ENCODE peak calls at places on chromosomes 13 and 19, in four cellular contexts. W, R, C and S are unnamed samples.

GRCh38 chr13:100347941-100348340 is 240.6 kb downstream of the GGACT start:
- DNase-seq in W (peak), R (no peak), C (no peak), S (no peak)

GRCh38 chr19:18771328-18772242 is 19.5 kb downstream of the COMP start:
- DNase-seq in W (no peak), R (no peak), C (peak), S (no peak)

GRCh38 chr13:50909605-50910482 is at the start of gene RNASEH2B:
- DNase-seq in W (peak), R (no peak), C (peak), S (no peak)

GRCh38 chr19:18278521-18279265 is 2.7 kb downstream of the JUND start:
- DNase-seq in W (peak), R (no peak), C (peak), S (no peak)

GRCh38 chr13:49760555-49760954 is 31.9 kb downstream of the KPNA3 start:
- DNase-seq in W (no peak), R (no peak), C (no peak), S (no peak)

GRCh38 chr13:63094717-63095116 is 1679.1 kb upstream of the PCDH20 start:
- DNase-seq in W (no peak), R (no peak), C (no peak), S (no peak)

GRCh38 chr13:31213681-31214289 is 14.0 kb downstream of the B3GLCT start:
- DNase-seq in W (no peak), R (no peak), C (peak), S (no peak)

GRCh38 chr19:35098413-35099049 is 17.1 kb upstream of the FXYD3 start:
- DNase-seq in W (no peak), R (no peak), C (no peak), S (no peak)

GRCh38 chr19:5826531-5827341 is 12.8 kb downstream of the FUT6 start:
- DNase-seq in W (no peak), R (no peak), C (peak), S (no peak)

GRCh38 chr13:60288569-60288968 is 108.5 kb upstream of the TDRD3 start:
- DNase-seq in W (no peak), R (no peak), C (no peak), S (no peak)

GRCh38 chr13:27043013-27043412 is 128.6 kb downstream of the USP12 start:
- DNase-seq in W (peak), R (peak), C (no peak), S (peak)

GRCh38 chr13:97068146-97068545 is 73.9 kb upstream of the OXGR1 start:
- DNase-seq in W (peak), R (no peak), C (no peak), S (no peak)

GRCh38 chr13:104422668-104423067 is 1356.5 kb upstream of the SLC10A2 start:
- DNase-seq in W (no peak), R (no peak), C (no peak), S (no peak)

GRCh38 chr13:47901451-47901850 is 99.6 kb downstream of the SUCLA2 start:
- DNase-seq in W (peak), R (peak), C (no peak), S (peak)

GRCh38 chr19:5269926-5270325 is 70.7 kb downstream of the PTPRS start:
- DNase-seq in W (no peak), R (no peak), C (no peak), S (no peak)

GRCh38 chr13:97223711-97224461 is 1.8 kb downstream of the MBNL2 start:
- DNase-seq in W (peak), R (peak), C (peak), S (peak)

GRCh38 chr13:107993239-107993948 is 221.9 kb downstream of the LIG4 start:
- DNase-seq in W (peak), R (no peak), C (no peak), S (no peak)

GRCh38 chr19:42129399-42130253 is 2.6 kb downstream of the POU2F2 start:
- DNase-seq in W (no peak), R (no peak), C (no peak), S (no peak)

GRCh38 chr13:48142437-48142836 is 47.5 kb upstream of the MED4 start:
- DNase-seq in W (no peak), R (no peak), C (no peak), S (no peak)

GRCh38 chr13:23391752-23392151 is 41.8 kb downstream of the SACS start:
- DNase-seq in W (no peak), R (no peak), C (no peak), S (no peak)

GRCh38 chr19:30567535-30568232 is 195.5 kb downstream of the ZNF536 start:
- DNase-seq in W (no peak), R (no peak), C (peak), S (no peak)

GRCh38 chr13:28584873-28585317 is 74.0 kb upstream of the POMP start:
- DNase-seq in W (peak), R (peak), C (no peak), S (peak)
- H3K4me3 ChIP-seq in W (no peak), R (no peak), C (no peak), S (no peak)

GRCh38 chr19:22545751-22546150 is 88.4 kb upstream of the ZNF492 start:
- DNase-seq in W (no peak), R (no peak), C (peak), S (no peak)
- TF ChIP-seq CTCF in W (no peak), R (peak), C (peak), S (no peak)

GRCh38 chr19:17225051-17225450 is 975 bp upstream of the OCEL1 start:
- DNase-seq in W (no peak), R (no peak), C (no peak), S (no peak)

GRCh38 chr19:17229890-17230289 is 3.9 kb downstream of the OCEL1 start:
- DNase-seq in W (no peak), R (no peak), C (no peak), S (no peak)

GRCh38 chr19:17226002-17226933 is at the start of gene OCEL1:
- DNase-seq in W (peak), R (peak), C (peak), S (peak)

GRCh38 chr19:17232258-17232657 is 6.2 kb downstream of the OCEL1 start:
- DNase-seq in W (no peak), R (no peak), C (no peak), S (no peak)

DNA sequence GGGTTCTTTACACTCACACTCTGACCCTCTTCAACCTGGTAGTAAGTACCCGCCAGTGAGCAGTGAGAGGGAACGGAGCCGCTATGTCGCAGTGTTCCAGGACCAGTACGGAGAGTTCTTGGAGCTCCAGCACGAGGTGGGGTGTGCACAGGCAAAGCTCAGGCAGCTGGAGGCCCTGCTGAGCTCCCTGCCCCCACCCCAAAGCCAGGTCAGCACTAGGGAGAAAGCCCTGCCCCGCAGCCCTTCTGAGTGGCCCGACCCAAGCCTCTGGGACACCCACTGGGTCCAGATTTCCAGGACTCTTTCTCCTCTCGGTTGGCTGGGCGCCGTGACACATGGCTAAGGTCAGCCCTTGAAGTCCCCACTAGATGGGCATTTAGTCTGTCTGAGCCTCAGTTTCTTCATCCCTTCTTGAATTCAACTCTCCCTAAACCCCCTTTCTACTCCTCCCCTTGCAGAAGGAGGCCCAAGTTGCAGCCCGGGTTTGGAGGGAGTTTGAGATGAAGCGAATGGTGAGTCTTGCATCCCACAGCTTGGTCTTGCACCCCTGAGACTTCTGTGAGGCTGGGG is 1.9 kb downstream of the OCEL1 start:
- DNase-seq in W (no peak), R (no peak), C (peak), S (no peak)
- H3K4me3 ChIP-seq in W (no peak), R (no peak), C (no peak), S (no peak)

GRCh38 chr19:14320253-14320652 is 61.0 kb upstream of the ADGRE5 start:
- DNase-seq in W (no peak), R (no peak), C (no peak), S (no peak)

GRCh38 chr19:14315433-14315832 is 65.8 kb upstream of the ADGRE5 start:
- DNase-seq in W (no peak), R (no peak), C (no peak), S (no peak)

GRCh38 chr19:14322889-14323463 is 58.3 kb upstream of the ADGRE5 start:
- DNase-seq in W (no peak), R (no peak), C (no peak), S (no peak)

GRCh38 chr19:14317157-14317556 is 64.1 kb upstream of the ADGRE5 start:
- DNase-seq in W (no peak), R (no peak), C (no peak), S (no peak)

DNA sequence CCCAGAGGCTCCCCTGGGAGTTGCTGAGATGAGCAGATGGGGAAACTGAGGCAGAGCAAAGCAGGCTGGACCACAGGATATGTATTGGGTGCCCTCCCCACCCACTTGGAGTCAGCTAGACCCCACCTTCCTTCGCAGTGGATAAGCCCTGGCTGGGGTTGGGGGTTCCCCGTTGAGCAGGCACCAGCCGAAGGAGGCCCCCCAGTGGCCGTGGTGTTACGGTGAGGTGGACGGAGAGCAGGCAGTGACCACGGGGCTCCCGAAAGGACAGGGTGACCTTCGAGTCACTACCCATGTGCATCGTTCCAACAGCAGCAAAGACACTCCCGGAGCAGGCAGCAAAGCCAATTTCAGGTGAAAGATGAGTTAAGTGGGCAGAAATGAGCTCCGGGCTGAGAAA is 62.4 kb upstream of the ADGRE5 start:
- DNase-seq in W (no peak), R (no peak), C (peak), S (no peak)
- TF ChIP-seq CTCF in W (peak), R (peak), C (peak), S (peak)

GRCh38 chr19:12847159-12848139 is 9.1 kb downstream of the MAST1 start:
- DNase-seq in W (peak), R (peak), C (peak), S (peak)
- H3K4me3 ChIP-seq in W (no peak), R (peak), C (no peak), S (peak)